ENCODE peak calls at places on chromosome 11, in seven cellular contexts. One of them, this sample, is unnamed.

GRCh38 chr11:44445500-44446340 is 119.7 kb upstream of the CD82 start:
- DNase-seq in activated T-cell treated with anti-CD3 and anti-CD28 coated beads for 24 hours: no peak
- DNase-seq in H4: no peak
- DNase-seq in NCI-H1694 treated with DMSO at 0.1 percent for 48 hours: no peak
- DNase-seq in hypothalamus: no peak
- DNase-seq in astrocyte of the spinal cord: no peak
- DNase-seq in stimulated activated naive B cell treated with anti-CD40 and anti-IgM and Interleukin-4, amounts not matched to agents 10 μg/mL and 1 μg/mL and 100 μg/mL, for 72 hours: no peak
- DNase-seq in this sample: no peak

GRCh38 chr11:64762916-64763803 is 3.4 kb upstream of the PYGM start:
- DNase-seq in activated T-cell treated with anti-CD3 and anti-CD28 coated beads for 24 hours: no peak
- DNase-seq in H4: peak
- DNase-seq in NCI-H1694 treated with DMSO at 0.1 percent for 48 hours: no peak
- DNase-seq in astrocyte of the spinal cord: peak
- DNase-seq in hypothalamus: peak
- DNase-seq in stimulated activated naive B cell treated with anti-CD40 and anti-IgM and Interleukin-4, amounts not matched to agents 10 μg/mL and 1 μg/mL and 100 μg/mL, for 72 hours: no peak
- DNase-seq in this sample: peak

GRCh38 chr11:84642500-84642899 is 984.6 kb downstream of the DLG2 start:
- DNase-seq in H4: no peak
- DNase-seq in NCI-H1694 treated with DMSO at 0.1 percent for 48 hours: no peak
- DNase-seq in activated T-cell treated with anti-CD3 and anti-CD28 coated beads for 24 hours: no peak
- DNase-seq in hypothalamus: no peak
- DNase-seq in stimulated activated naive B cell treated with anti-CD40 and anti-IgM and Interleukin-4, amounts not matched to agents 10 μg/mL and 1 μg/mL and 100 μg/mL, for 72 hours: no peak
- DNase-seq in astrocyte of the spinal cord: no peak
- DNase-seq in this sample: no peak

GRCh38 chr11:17498475-17498874 is 21.8 kb upstream of the ABCC8 start:
- DNase-seq in H4: peak
- DNase-seq in stimulated activated naive B cell treated with anti-CD40 and anti-IgM and Interleukin-4, amounts not matched to agents 10 μg/mL and 1 μg/mL and 100 μg/mL, for 72 hours: no peak
- DNase-seq in astrocyte of the spinal cord: no peak
- DNase-seq in activated T-cell treated with anti-CD3 and anti-CD28 coated beads for 24 hours: no peak
- DNase-seq in NCI-H1694 treated with DMSO at 0.1 percent for 48 hours: no peak
- DNase-seq in hypothalamus: no peak
- DNase-seq in this sample: no peak

GRCh38 chr11:119319702-119320592 is 3.0 kb upstream of the MCAM start:
- DNase-seq in H4: no peak
- DNase-seq in activated T-cell treated with anti-CD3 and anti-CD28 coated beads for 24 hours: no peak
- DNase-seq in astrocyte of the spinal cord: no peak
- DNase-seq in NCI-H1694 treated with DMSO at 0.1 percent for 48 hours: no peak
- DNase-seq in stimulated activated naive B cell treated with anti-CD40 and anti-IgM and Interleukin-4, amounts not matched to agents 10 μg/mL and 1 μg/mL and 100 μg/mL, for 72 hours: no peak
- DNase-seq in hypothalamus: peak
- DNase-seq in this sample: peak

GRCh38 chr11:31902706-31903105 is 91.6 kb upstream of the PAX6 start:
- DNase-seq in NCI-H1694 treated with DMSO at 0.1 percent for 48 hours: no peak
- DNase-seq in H4: no peak
- DNase-seq in astrocyte of the spinal cord: no peak
- DNase-seq in stimulated activated naive B cell treated with anti-CD40 and anti-IgM and Interleukin-4, amounts not matched to agents 10 μg/mL and 1 μg/mL and 100 μg/mL, for 72 hours: no peak
- DNase-seq in hypothalamus: no peak
- DNase-seq in activated T-cell treated with anti-CD3 and anti-CD28 coated beads for 24 hours: no peak
- DNase-seq in this sample: no peak

GRCh38 chr11:46534713-46535112 is 59.1 kb downstream of the AMBRA1 start:
- DNase-seq in stimulated activated naive B cell treated with anti-CD40 and anti-IgM and Interleukin-4, amounts not matched to agents 10 μg/mL and 1 μg/mL and 100 μg/mL, for 72 hours: no peak
- DNase-seq in H4: no peak
- DNase-seq in NCI-H1694 treated with DMSO at 0.1 percent for 48 hours: no peak
- DNase-seq in astrocyte of the spinal cord: no peak
- DNase-seq in hypothalamus: no peak
- DNase-seq in activated T-cell treated with anti-CD3 and anti-CD28 coated beads for 24 hours: no peak
- DNase-seq in this sample: no peak

GRCh38 chr11:5655474-5655873 is 29.4 kb downstream of the TRIM5 start:
- DNase-seq in H4: no peak
- DNase-seq in hypothalamus: no peak
- DNase-seq in activated T-cell treated with anti-CD3 and anti-CD28 coated beads for 24 hours: no peak
- DNase-seq in astrocyte of the spinal cord: no peak
- DNase-seq in NCI-H1694 treated with DMSO at 0.1 percent for 48 hours: no peak
- DNase-seq in stimulated activated naive B cell treated with anti-CD40 and anti-IgM and Interleukin-4, amounts not matched to agents 10 μg/mL and 1 μg/mL and 100 μg/mL, for 72 hours: no peak
- DNase-seq in this sample: no peak

GRCh38 chr11:88087281-88087680 is 88.0 kb downstream of the RAB38 start:
- DNase-seq in stimulated activated naive B cell treated with anti-CD40 and anti-IgM and Interleukin-4, amounts not matched to agents 10 μg/mL and 1 μg/mL and 100 μg/mL, for 72 hours: no peak
- DNase-seq in H4: no peak
- DNase-seq in astrocyte of the spinal cord: no peak
- DNase-seq in hypothalamus: no peak
- DNase-seq in NCI-H1694 treated with DMSO at 0.1 percent for 48 hours: no peak
- DNase-seq in activated T-cell treated with anti-CD3 and anti-CD28 coated beads for 24 hours: no peak
- DNase-seq in this sample: no peak

GRCh38 chr11:44590769-44591168 is 25.3 kb downstream of the CD82 start:
- DNase-seq in activated T-cell treated with anti-CD3 and anti-CD28 coated beads for 24 hours: no peak
- DNase-seq in H4: no peak
- DNase-seq in astrocyte of the spinal cord: no peak
- DNase-seq in stimulated activated naive B cell treated with anti-CD40 and anti-IgM and Interleukin-4, amounts not matched to agents 10 μg/mL and 1 μg/mL and 100 μg/mL, for 72 hours: no peak
- DNase-seq in NCI-H1694 treated with DMSO at 0.1 percent for 48 hours: no peak
- DNase-seq in hypothalamus: no peak
- DNase-seq in this sample: no peak

GRCh38 chr11:445765-446588 is 4.1 kb upstream of the PTDSS2 start:
- DNase-seq in stimulated activated naive B cell treated with anti-CD40 and anti-IgM and Interleukin-4, amounts not matched to agents 10 μg/mL and 1 μg/mL and 100 μg/mL, for 72 hours: no peak
- DNase-seq in hypothalamus: no peak
- DNase-seq in H4: no peak
- DNase-seq in NCI-H1694 treated with DMSO at 0.1 percent for 48 hours: no peak
- DNase-seq in activated T-cell treated with anti-CD3 and anti-CD28 coated beads for 24 hours: no peak
- DNase-seq in astrocyte of the spinal cord: no peak
- DNase-seq in this sample: no peak

GRCh38 chr11:124839051-124839971 is 25.9 kb upstream of the ROBO3 start:
- DNase-seq in H4: no peak
- DNase-seq in stimulated activated naive B cell treated with anti-CD40 and anti-IgM and Interleukin-4, amounts not matched to agents 10 μg/mL and 1 μg/mL and 100 μg/mL, for 72 hours: no peak
- DNase-seq in astrocyte of the spinal cord: no peak
- DNase-seq in activated T-cell treated with anti-CD3 and anti-CD28 coated beads for 24 hours: no peak
- DNase-seq in hypothalamus: peak
- DNase-seq in NCI-H1694 treated with DMSO at 0.1 percent for 48 hours: no peak
- DNase-seq in this sample: no peak

GRCh38 chr11:61913699-61914395 is 3.5 kb downstream of the RAB3IL1 start:
- DNase-seq in stimulated activated naive B cell treated with anti-CD40 and anti-IgM and Interleukin-4, amounts not matched to agents 10 μg/mL and 1 μg/mL and 100 μg/mL, for 72 hours: no peak
- DNase-seq in activated T-cell treated with anti-CD3 and anti-CD28 coated beads for 24 hours: no peak
- DNase-seq in NCI-H1694 treated with DMSO at 0.1 percent for 48 hours: no peak
- DNase-seq in H4: no peak
- DNase-seq in hypothalamus: no peak
- DNase-seq in astrocyte of the spinal cord: no peak
- DNase-seq in this sample: no peak

GRCh38 chr11:58905716-58906547 is 33.4 kb upstream of the GLYATL1 start:
- DNase-seq in NCI-H1694 treated with DMSO at 0.1 percent for 48 hours: no peak
- DNase-seq in astrocyte of the spinal cord: peak
- DNase-seq in hypothalamus: peak
- DNase-seq in H4: peak
- DNase-seq in activated T-cell treated with anti-CD3 and anti-CD28 coated beads for 24 hours: no peak
- DNase-seq in stimulated activated naive B cell treated with anti-CD40 and anti-IgM and Interleukin-4, amounts not matched to agents 10 μg/mL and 1 μg/mL and 100 μg/mL, for 72 hours: no peak
- DNase-seq in this sample: peak

GRCh38 chr11:116890193-116890592 is 52.8 kb upstream of the APOA1 start:
- DNase-seq in hypothalamus: no peak
- DNase-seq in stimulated activated naive B cell treated with anti-CD40 and anti-IgM and Interleukin-4, amounts not matched to agents 10 μg/mL and 1 μg/mL and 100 μg/mL, for 72 hours: no peak
- DNase-seq in NCI-H1694 treated with DMSO at 0.1 percent for 48 hours: no peak
- DNase-seq in activated T-cell treated with anti-CD3 and anti-CD28 coated beads for 24 hours: no peak
- DNase-seq in H4: no peak
- DNase-seq in astrocyte of the spinal cord: no peak
- DNase-seq in this sample: peak

GRCh38 chr11:3671334-3672254 is at the start of gene CHRNA10:
- DNase-seq in H4: no peak
- DNase-seq in NCI-H1694 treated with DMSO at 0.1 percent for 48 hours: no peak
- DNase-seq in activated T-cell treated with anti-CD3 and anti-CD28 coated beads for 24 hours: no peak
- DNase-seq in hypothalamus: no peak
- DNase-seq in astrocyte of the spinal cord: no peak
- DNase-seq in stimulated activated naive B cell treated with anti-CD40 and anti-IgM and Interleukin-4, amounts not matched to agents 10 μg/mL and 1 μg/mL and 100 μg/mL, for 72 hours: no peak
- DNase-seq in this sample: no peak

GRCh38 chr11:72426054-72426757 is 8.1 kb downstream of the CLPB start:
- DNase-seq in H4: no peak
- DNase-seq in hypothalamus: no peak
- DNase-seq in NCI-H1694 treated with DMSO at 0.1 percent for 48 hours: no peak
- DNase-seq in activated T-cell treated with anti-CD3 and anti-CD28 coated beads for 24 hours: no peak
- DNase-seq in stimulated activated naive B cell treated with anti-CD40 and anti-IgM and Interleukin-4, amounts not matched to agents 10 μg/mL and 1 μg/mL and 100 μg/mL, for 72 hours: no peak
- DNase-seq in astrocyte of the spinal cord: no peak
- DNase-seq in this sample: no peak

GRCh38 chr11:115439385-115439784 is 64.8 kb downstream of the CADM1 start:
- DNase-seq in astrocyte of the spinal cord: peak
- DNase-seq in hypothalamus: no peak
- DNase-seq in H4: no peak
- DNase-seq in stimulated activated naive B cell treated with anti-CD40 and anti-IgM and Interleukin-4, amounts not matched to agents 10 μg/mL and 1 μg/mL and 100 μg/mL, for 72 hours: no peak
- DNase-seq in NCI-H1694 treated with DMSO at 0.1 percent for 48 hours: no peak
- DNase-seq in activated T-cell treated with anti-CD3 and anti-CD28 coated beads for 24 hours: no peak
- DNase-seq in this sample: no peak

GRCh38 chr11:94769897-94770296 is 1.7 kb downstream of the AMOTL1 start:
- DNase-seq in stimulated activated naive B cell treated with anti-CD40 and anti-IgM and Interleukin-4, amounts not matched to agents 10 μg/mL and 1 μg/mL and 100 μg/mL, for 72 hours: no peak
- DNase-seq in activated T-cell treated with anti-CD3 and anti-CD28 coated beads for 24 hours: no peak
- DNase-seq in astrocyte of the spinal cord: no peak
- DNase-seq in hypothalamus: no peak
- DNase-seq in H4: no peak
- DNase-seq in NCI-H1694 treated with DMSO at 0.1 percent for 48 hours: no peak
- DNase-seq in this sample: peak

GRCh38 chr11:103703437-103703836 is 333.0 kb upstream of the DDI1 start:
- DNase-seq in NCI-H1694 treated with DMSO at 0.1 percent for 48 hours: no peak
- DNase-seq in hypothalamus: no peak
- DNase-seq in activated T-cell treated with anti-CD3 and anti-CD28 coated beads for 24 hours: no peak
- DNase-seq in stimulated activated naive B cell treated with anti-CD40 and anti-IgM and Interleukin-4, amounts not matched to agents 10 μg/mL and 1 μg/mL and 100 μg/mL, for 72 hours: no peak
- DNase-seq in astrocyte of the spinal cord: no peak
- DNase-seq in H4: no peak
- DNase-seq in this sample: peak

GRCh38 chr11:31131760-31132159 is 237.8 kb downstream of the DCDC1 start:
- DNase-seq in hypothalamus: no peak
- DNase-seq in activated T-cell treated with anti-CD3 and anti-CD28 coated beads for 24 hours: no peak
- DNase-seq in NCI-H1694 treated with DMSO at 0.1 percent for 48 hours: no peak
- DNase-seq in astrocyte of the spinal cord: no peak
- DNase-seq in stimulated activated naive B cell treated with anti-CD40 and anti-IgM and Interleukin-4, amounts not matched to agents 10 μg/mL and 1 μg/mL and 100 μg/mL, for 72 hours: no peak
- DNase-seq in H4: no peak
- DNase-seq in this sample: no peak

GRCh38 chr11:19696073-19696472 is 16.6 kb upstream of the NAV2 start:
- DNase-seq in NCI-H1694 treated with DMSO at 0.1 percent for 48 hours: no peak
- DNase-seq in hypothalamus: no peak
- DNase-seq in stimulated activated naive B cell treated with anti-CD40 and anti-IgM and Interleukin-4, amounts not matched to agents 10 μg/mL and 1 μg/mL and 100 μg/mL, for 72 hours: no peak
- DNase-seq in H4: no peak
- DNase-seq in astrocyte of the spinal cord: no peak
- DNase-seq in activated T-cell treated with anti-CD3 and anti-CD28 coated beads for 24 hours: no peak
- DNase-seq in this sample: no peak

GRCh38 chr11:15692739-15693138 is 578.0 kb downstream of the INSC start:
- DNase-seq in H4: peak
- DNase-seq in stimulated activated naive B cell treated with anti-CD40 and anti-IgM and Interleukin-4, amounts not matched to agents 10 μg/mL and 1 μg/mL and 100 μg/mL, for 72 hours: no peak
- DNase-seq in activated T-cell treated with anti-CD3 and anti-CD28 coated beads for 24 hours: no peak
- DNase-seq in astrocyte of the spinal cord: peak
- DNase-seq in hypothalamus: no peak
- DNase-seq in NCI-H1694 treated with DMSO at 0.1 percent for 48 hours: no peak
- DNase-seq in this sample: no peak

GRCh38 chr11:9787981-9788521 is 124.2 kb downstream of the SWAP70 start:
- DNase-seq in H4: peak
- DNase-seq in astrocyte of the spinal cord: peak
- DNase-seq in hypothalamus: peak
- DNase-seq in stimulated activated naive B cell treated with anti-CD40 and anti-IgM and Interleukin-4, amounts not matched to agents 10 μg/mL and 1 μg/mL and 100 μg/mL, for 72 hours: no peak
- DNase-seq in NCI-H1694 treated with DMSO at 0.1 percent for 48 hours: no peak
- DNase-seq in activated T-cell treated with anti-CD3 and anti-CD28 coated beads for 24 hours: no peak
- DNase-seq in this sample: no peak

GRCh38 chr11:113137735-113138529 is 176.5 kb upstream of the TTC12 start:
- DNase-seq in astrocyte of the spinal cord: no peak
- DNase-seq in H4: no peak
- DNase-seq in stimulated activated naive B cell treated with anti-CD40 and anti-IgM and Interleukin-4, amounts not matched to agents 10 μg/mL and 1 μg/mL and 100 μg/mL, for 72 hours: no peak
- DNase-seq in hypothalamus: peak
- DNase-seq in activated T-cell treated with anti-CD3 and anti-CD28 coated beads for 24 hours: no peak
- DNase-seq in NCI-H1694 treated with DMSO at 0.1 percent for 48 hours: no peak
- DNase-seq in this sample: no peak

This sample was measured in endothelial cell of umbilical vein.